ENCODE peak calls at places on chromosomes 11 and 22, in eight cellular contexts. L is AG04450; C is mammary epithelial cell; Z is heart right ventricle; E is psoas muscle; A is WERI-Rb-1; R is CD8-positive, alpha-beta T cell; T is retinal pigment epithelial cell. D is an unnamed sample.

GRCh38 chr11:688681-689080 is 6.3 kb downstream of the DEAF1 start:
- DNase-seq in L (no peak), C (no peak), Z (no peak), E (no peak), A (no peak), R (no peak), T (no peak), D (no peak)

GRCh38 chr11:123654566-123655081 is at the start of gene SCN3B:
- DNase-seq in L (peak), C (peak), Z (peak), E (peak), A (peak), R (no peak), T (peak), D (peak)

GRCh38 chr11:35065566-35065965 is 73.4 kb upstream of the CD44 start:
- DNase-seq in L (no peak), C (no peak), Z (no peak), E (no peak), A (no peak), R (no peak), T (no peak), D (no peak)

GRCh38 chr22:48449466-48450187 is 1378.0 kb downstream of the BRD1 start:
- DNase-seq in L (no peak), C (no peak), Z (no peak), E (no peak), A (no peak), R (no peak), T (no peak), D (no peak)

GRCh38 chr11:117900720-117901440 is 24.4 kb upstream of the FXYD6 start:
- DNase-seq in L (no peak), C (peak), Z (no peak), E (peak), A (no peak), R (no peak), T (no peak), D (no peak)

GRCh38 chr11:109641549-109641948 is 219.6 kb downstream of the C11orf87 start:
- DNase-seq in L (peak), C (peak), Z (peak), E (no peak), A (no peak), R (no peak), T (peak), D (no peak)

GRCh38 chr11:32131321-32131720 is 40.4 kb downstream of the RCN1 start:
- DNase-seq in L (no peak), C (peak), Z (no peak), E (no peak), A (no peak), R (no peak), T (no peak), D (no peak)

GRCh38 chr11:130409618-130410388 is 18.6 kb downstream of the ADAMTS8 start:
- DNase-seq in L (no peak), C (no peak), Z (no peak), E (peak), A (no peak), R (no peak), T (no peak), D (no peak)

GRCh38 chr11:76030286-76030685 is 176.0 kb downstream of the WNT11 start:
- DNase-seq in L (peak), C (peak), Z (no peak), E (no peak), A (no peak), R (no peak), T (no peak), D (peak)

GRCh38 chr22:49290711-49291110 is 537.0 kb downstream of the BRD1 start:
- DNase-seq in L (no peak), C (no peak), Z (no peak), E (no peak), A (no peak), R (no peak), T (no peak), D (no peak)

GRCh38 chr22:26757496-26757895 is 100.1 kb downstream of the MIAT start:
- DNase-seq in L (no peak), C (no peak), Z (no peak), E (no peak), A (no peak), R (no peak), T (no peak), D (no peak)

GRCh38 chr11:862028-862703 is 19.5 kb downstream of the TSPAN4 start:
- DNase-seq in L (no peak), C (no peak), Z (no peak), E (no peak), A (peak), R (no peak), T (no peak), D (no peak)

GRCh38 chr22:32926600-32926999 is 125.1 kb downstream of the TIMP3 start:
- DNase-seq in L (peak), C (peak), Z (no peak), E (no peak), A (peak), R (no peak), T (no peak), D (no peak)

GRCh38 chr11:350723-351255 is 18.5 kb upstream of the B4GALNT4 start:
- DNase-seq in L (no peak), C (peak), Z (no peak), E (no peak), A (no peak), R (peak), T (peak), D (no peak)

GRCh38 chr11:130103296-130103814 is 33.7 kb downstream of the APLP2 start:
- DNase-seq in L (peak), C (peak), Z (no peak), E (no peak), A (no peak), R (no peak), T (peak), D (peak)

GRCh38 chr22:48576333-48577013 is 1251.2 kb downstream of the BRD1 start:
- DNase-seq in L (no peak), C (no peak), Z (no peak), E (peak), A (peak), R (no peak), T (no peak), D (no peak)

GRCh38 chr11:123434262-123434661 is 4.2 kb downstream of the GRAMD1B start:
- DNase-seq in L (no peak), C (no peak), Z (no peak), E (no peak), A (peak), R (no peak), T (no peak), D (no peak)

GRCh38 chr11:86291466-86292262 is 10.4 kb upstream of the HIKESHI start:
- DNase-seq in L (no peak), C (peak), Z (peak), E (no peak), A (peak), R (peak), T (no peak), D (peak)

GRCh38 chr11:79092791-79093313 is 348.0 kb downstream of the TENM4 start:
- DNase-seq in L (peak), C (peak), Z (peak), E (no peak), A (no peak), R (no peak), T (peak), D (peak)

GRCh38 chr22:40258463-40259046 is 80.8 kb downstream of the TNRC6B start:
- DNase-seq in L (no peak), C (peak), Z (no peak), E (no peak), A (no peak), R (no peak), T (no peak), D (peak)

GRCh38 chr11:97355230-97355629 is 965.4 kb downstream of the JRKL start:
- DNase-seq in L (no peak), C (no peak), Z (no peak), E (no peak), A (no peak), R (no peak), T (no peak), D (no peak)

GRCh38 chr11:76660533-76661305 is 9.8 kb downstream of the LRRC32 start:
- DNase-seq in L (no peak), C (no peak), Z (no peak), E (no peak), A (no peak), R (no peak), T (no peak), D (no peak)

GRCh38 chr11:118908931-118909618 is 16.7 kb downstream of the BCL9L start:
- DNase-seq in L (peak), C (peak), Z (peak), E (peak), A (peak), R (peak), T (peak), D (no peak)

GRCh38 chr11:9646324-9646723 is 17.6 kb upstream of the SWAP70 start:
- DNase-seq in L (no peak), C (no peak), Z (no peak), E (no peak), A (no peak), R (no peak), T (no peak), D (no peak)

GRCh38 chr22:39494471-39495120 is 7.5 kb upstream of the MIEF1 start:
- DNase-seq in L (no peak), C (no peak), Z (no peak), E (no peak), A (no peak), R (no peak), T (no peak), D (no peak)

GRCh38 chr22:30309981-30310672 is 16.6 kb downstream of the TBC1D10A start:
- DNase-seq in L (no peak), C (no peak), Z (no peak), E (no peak), A (no peak), R (peak), T (no peak), D (no peak)

GRCh38 chr22:46000081-46001027 is 23.4 kb upstream of the WNT7B start:
- DNase-seq in L (no peak), C (no peak), Z (no peak), E (peak), A (peak), R (no peak), T (no peak), D (no peak)

GRCh38 chr22:27186643-27187042 is 529.3 kb downstream of the MIAT start:
- DNase-seq in L (no peak), C (no peak), Z (no peak), E (no peak), A (no peak), R (no peak), T (no peak), D (no peak)

GRCh38 chr22:37012262-37012904 is 6.9 kb downstream of the TST start:
- DNase-seq in L (no peak), C (no peak), Z (peak), E (no peak), A (no peak), R (no peak), T (no peak), D (no peak)

GRCh38 chr11:96154802-96155520 is 188.0 kb downstream of the MAML2 start:
- DNase-seq in L (no peak), C (peak), Z (no peak), E (no peak), A (no peak), R (no peak), T (no peak), D (no peak)

GRCh38 chr11:45298718-45299117 is 12.6 kb upstream of the SYT13 start:
- DNase-seq in L (no peak), C (no peak), Z (no peak), E (no peak), A (no peak), R (no peak), T (no peak), D (no peak)

GRCh38 chr11:74971424-74971823 is 17.3 kb upstream of the NEU3 start:
- DNase-seq in L (no peak), C (no peak), Z (no peak), E (no peak), A (no peak), R (no peak), T (no peak), D (no peak)

GRCh38 chr11:76153609-76153949 is 52.7 kb downstream of the WNT11 start:
- DNase-seq in L (no peak), C (peak), Z (no peak), E (no peak), A (no peak), R (peak), T (no peak), D (no peak)

GRCh38 chr11:73314121-73314948 is 6.3 kb downstream of the ARHGEF17 start:
- DNase-seq in L (no peak), C (peak), Z (peak), E (peak), A (no peak), R (no peak), T (no peak), D (peak)

GRCh38 chr11:118652681-118653181 is 26.7 kb downstream of the TREH start:
- DNase-seq in L (no peak), C (no peak), Z (no peak), E (no peak), A (no peak), R (no peak), T (no peak), D (no peak)

GRCh38 chr11:86818466-86819282 is 18.3 kb downstream of the PRSS23 start:
- DNase-seq in L (peak), C (peak), Z (peak), E (no peak), A (no peak), R (no peak), T (no peak), D (no peak)

GRCh38 chr11:133058501-133058900 is 473.8 kb downstream of the OPCML start:
- DNase-seq in L (no peak), C (no peak), Z (no peak), E (no peak), A (no peak), R (no peak), T (no peak), D (no peak)

GRCh38 chr22:23893957-23894709 is at the start of gene MIF:
- DNase-seq in L (peak), C (peak), Z (peak), E (peak), A (peak), R (peak), T (peak), D (peak)

GRCh38 chr22:23894710-23895598 is 771 bp downstream of the MIF start:
- DNase-seq in L (peak), C (peak), Z (peak), E (peak), A (peak), R (peak), T (peak), D (peak)

GRCh38 chr22:23896166-23896522 is 2.0 kb downstream of the MIF start:
- DNase-seq in L (no peak), C (no peak), Z (no peak), E (no peak), A (no peak), R (no peak), T (no peak), D (no peak)

GRCh38 chr22:23896523-23897186 is 2.5 kb downstream of the MIF start:
- DNase-seq in L (no peak), C (no peak), Z (no peak), E (no peak), A (no peak), R (no peak), T (no peak), D (no peak)

GRCh38 chr22:23895599-23896144 is 1.5 kb downstream of the MIF start:
- DNase-seq in L (no peak), C (no peak), Z (no peak), E (no peak), A (no peak), R (no peak), T (no peak), D (no peak)
- TF ChIP-seq CTCF in L (no peak), C (no peak), Z (no peak), E (no peak), A (no peak), R (no peak), T (no peak), D (no peak)

DNA sequence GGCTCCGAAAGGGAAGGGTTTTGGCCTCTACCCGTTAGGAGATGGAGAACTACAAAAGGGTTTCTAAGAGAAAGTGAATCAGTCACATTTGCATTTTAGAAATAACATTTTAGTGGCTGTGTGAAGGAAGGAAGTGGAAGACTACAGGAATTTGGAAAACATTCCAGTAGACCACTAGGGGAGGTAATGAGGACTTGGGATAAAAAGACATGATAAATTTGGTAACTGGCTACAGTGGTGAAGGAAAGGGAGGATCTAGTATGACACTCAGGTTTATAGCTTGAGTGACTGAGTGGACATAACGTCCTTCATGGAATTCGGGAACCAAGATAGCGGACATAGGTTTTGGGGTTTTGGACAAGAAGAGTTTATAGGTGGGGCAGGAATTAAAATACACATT is 7.0 kb upstream of the RRM1 start:
- DNase-seq in L (no peak), C (no peak), Z (no peak), E (no peak), A (no peak), R (no peak), T (no peak), D (no peak)
- TF ChIP-seq CTCF in L (peak), C (no peak), Z (no peak), E (no peak), A (no peak), R (no peak), T (no peak), D (no peak)

GRCh38 chr22:41535244-41535643 is 9.0 kb downstream of the POLR3H start:
- DNase-seq in L (no peak), C (no peak), Z (no peak), E (no peak), A (peak), R (no peak), T (no peak), D (no peak)
- TF ChIP-seq CTCF in L (peak), C (peak), Z (no peak), E (no peak), A (peak), R (no peak), T (peak), D (peak)

GRCh38 chr11:64100345-64100744 is 64.6 kb downstream of the FLRT1 start:
- DNase-seq in L (no peak), C (no peak), Z (no peak), E (no peak), A (no peak), R (no peak), T (no peak), D (no peak)

GRCh38 chr11:64097468-64098317 is 62.0 kb downstream of the FLRT1 start:
- DNase-seq in L (no peak), C (no peak), Z (no peak), E (no peak), A (no peak), R (no peak), T (no peak), D (no peak)

GRCh38 chr11:64100782-64101358 is 65.0 kb downstream of the MACROD1 start:
- DNase-seq in L (no peak), C (no peak), Z (no peak), E (no peak), A (no peak), R (no peak), T (no peak), D (no peak)

GRCh38 chr11:64098318-64098831 is 62.6 kb downstream of the FLRT1 start:
- DNase-seq in L (no peak), C (no peak), Z (no peak), E (no peak), A (no peak), R (no peak), T (no peak), D (no peak)

DNA sequence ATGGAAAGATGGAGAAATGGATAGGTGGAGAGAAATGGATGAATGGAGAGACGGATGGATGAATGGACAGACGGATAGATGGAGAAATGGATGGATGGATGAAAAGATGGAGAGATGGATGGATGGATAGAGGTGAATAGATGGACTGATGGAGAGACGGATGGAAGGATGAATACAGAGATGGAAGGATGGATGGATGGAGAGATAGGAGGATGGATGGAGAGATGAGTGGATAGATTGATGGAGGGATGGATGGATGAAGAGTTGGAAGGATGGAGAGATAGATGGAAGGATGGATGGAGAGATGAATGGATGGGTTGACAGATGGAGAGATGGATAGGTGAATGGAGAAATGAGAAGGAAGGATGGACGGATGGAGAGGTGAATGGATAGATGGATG is 63.7 kb downstream of the FLRT1 start:
- DNase-seq in L (no peak), C (no peak), Z (no peak), E (no peak), A (no peak), R (no peak), T (no peak), D (no peak)
- TF ChIP-seq CTCF in L (no peak), C (no peak), Z (no peak), E (no peak), A (no peak), R (peak), T (no peak), D (no peak)

GRCh38 chr11:103659743-103660142 is 376.7 kb upstream of the DDI1 start:
- DNase-seq in L (no peak), C (no peak), Z (no peak), E (no peak), A (no peak), R (no peak), T (no peak), D (no peak)

GRCh38 chr11:103656382-103656781 is 380.1 kb upstream of the DDI1 start:
- DNase-seq in L (no peak), C (no peak), Z (no peak), E (no peak), A (no peak), R (no peak), T (no peak), D (no peak)

GRCh38 chr11:103661185-103661584 is 375.3 kb upstream of the DDI1 start:
- DNase-seq in L (no peak), C (no peak), Z (no peak), E (no peak), A (no peak), R (no peak), T (no peak), D (no peak)

GRCh38 chr11:103661991-103662390 is 374.4 kb upstream of the DDI1 start:
- DNase-seq in L (no peak), C (no peak), Z (no peak), E (no peak), A (no peak), R (no peak), T (no peak), D (no peak)

DNA sequence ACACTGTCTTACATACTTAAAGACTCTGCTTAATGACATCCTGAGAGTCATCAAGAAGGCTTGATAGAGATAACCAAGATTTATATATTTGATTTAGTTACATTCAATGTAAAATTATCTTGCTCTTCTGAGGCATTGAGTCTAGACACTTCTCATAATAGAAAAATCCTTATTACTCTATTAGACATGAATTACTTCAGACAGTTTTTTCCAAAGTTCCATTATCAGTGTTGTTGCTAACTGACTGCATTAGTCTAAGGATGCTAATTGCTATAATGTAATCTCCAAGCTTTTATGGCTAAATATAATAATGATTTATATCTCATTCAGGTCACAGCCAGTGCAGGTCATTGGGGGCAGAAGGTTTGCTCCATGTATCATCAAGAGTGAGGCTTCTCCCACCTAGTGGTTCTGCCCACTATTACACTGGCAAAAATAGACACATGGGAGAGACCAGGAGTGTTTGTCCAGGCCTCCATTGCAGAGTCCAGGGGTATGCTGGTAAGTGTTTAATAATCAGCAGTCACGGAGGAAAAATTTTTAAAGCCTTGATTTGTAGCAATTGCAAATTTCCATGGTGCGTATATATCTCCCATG is 377.2 kb upstream of the DDI1 start:
- DNase-seq in L (no peak), C (peak), Z (no peak), E (no peak), A (peak), R (no peak), T (no peak), D (no peak)
- TF ChIP-seq CTCF in L (peak), C (peak), Z (no peak), E (no peak), A (peak), R (no peak), T (peak), D (peak)